ENCODE peak calls at places on chromosomes 4 and X, in seven cellular contexts. G, O, B, M, F, C and V are unnamed samples.

GRCh38 chrX:150156615-150157014 is 206.5 kb upstream of the MAMLD1 start:
- DNase-seq in G (no peak), O (no peak), B (no peak), M (no peak), F (no peak), C (no peak), V (no peak)

GRCh38 chr4:80007745-80008149 is 65.3 kb downstream of the ANTXR2 start:
- DNase-seq in G (no peak), O (peak), B (peak), M (no peak), F (no peak), C (peak), V (no peak)

GRCh38 chr4:187215438-187215837 is 491.8 kb upstream of the FAT1 start:
- DNase-seq in G (no peak), O (no peak), B (no peak), M (no peak), F (no peak), C (no peak), V (no peak)

GRCh38 chrX:64187762-64188150 is 17.8 kb downstream of the AMER1 start:
- DNase-seq in G (no peak), O (no peak), B (no peak), M (no peak), F (no peak), C (no peak), V (no peak)

GRCh38 chr4:148053298-148054003 is 321.6 kb downstream of the ARHGAP10 start:
- DNase-seq in G (no peak), O (no peak), B (no peak), M (no peak), F (no peak), C (no peak), V (no peak)

GRCh38 chr4:94419549-94419948 is 32.2 kb upstream of the PDLIM5 start:
- DNase-seq in G (no peak), O (no peak), B (no peak), M (no peak), F (no peak), C (no peak), V (no peak)

GRCh38 chrX:151997539-151997938 is 23.1 kb upstream of the GABRE start:
- DNase-seq in G (no peak), O (no peak), B (no peak), M (no peak), F (no peak), C (no peak), V (no peak)

GRCh38 chrX:2928127-2928582 is 984 bp downstream of the ARSD start:
- DNase-seq in G (peak), O (no peak), B (no peak), M (peak), F (no peak), C (peak), V (no peak)

GRCh38 chrX:101785142-101785541 is 125.5 kb upstream of the ARMCX2 start:
- DNase-seq in G (no peak), O (no peak), B (no peak), M (no peak), F (no peak), C (no peak), V (no peak)

GRCh38 chrX:24426340-24426913 is 38.7 kb upstream of the PDK3 start:
- DNase-seq in G (no peak), O (peak), B (peak), M (no peak), F (peak), C (peak), V (peak)

GRCh38 chr4:76253511-76253910 is 2.0 kb downstream of the FAM47E start:
- DNase-seq in G (no peak), O (no peak), B (no peak), M (no peak), F (no peak), C (no peak), V (no peak)

GRCh38 chr4:173212379-173212778 is 43.8 kb downstream of the GALNT7 start:
- DNase-seq in G (no peak), O (no peak), B (no peak), M (no peak), F (no peak), C (no peak), V (no peak)

GRCh38 chrX:48913605-48914366 is 2.3 kb upstream of the SLC35A2 start:
- DNase-seq in G (no peak), O (no peak), B (no peak), M (no peak), F (no peak), C (no peak), V (no peak)

GRCh38 chr4:90198086-90198847 is 71.1 kb downstream of the CCSER1 start:
- DNase-seq in G (no peak), O (no peak), B (no peak), M (no peak), F (peak), C (no peak), V (no peak)

GRCh38 chr4:88037936-88038335 is 30.5 kb downstream of the PKD2 start:
- DNase-seq in G (no peak), O (no peak), B (no peak), M (no peak), F (no peak), C (no peak), V (no peak)

GRCh38 chr4:56653461-56654237 is 27.4 kb downstream of the HOPX start:
- DNase-seq in G (no peak), O (no peak), B (no peak), M (no peak), F (no peak), C (peak), V (no peak)

GRCh38 chr4:119212964-119213606 is 572 bp downstream of the USP53 start:
- DNase-seq in G (peak), O (peak), B (peak), M (peak), F (peak), C (peak), V (peak)

GRCh38 chr4:27381806-27382205 is 521.2 kb downstream of the STIM2 start:
- DNase-seq in G (no peak), O (no peak), B (no peak), M (no peak), F (no peak), C (no peak), V (peak)

GRCh38 chrX:139203681-139204575 is 326.6 kb upstream of the F9 start:
- DNase-seq in G (peak), O (peak), B (no peak), M (peak), F (peak), C (no peak), V (peak)

GRCh38 chr4:4260185-4260751 is 12.2 kb upstream of the TMEM128 start:
- DNase-seq in G (no peak), O (peak), B (peak), M (no peak), F (peak), C (peak), V (peak)

GRCh38 chr4:140236649-140237160 is 82.7 kb upstream of the MAML3 start:
- DNase-seq in G (no peak), O (no peak), B (no peak), M (no peak), F (no peak), C (no peak), V (no peak)

GRCh38 chrX:71107762-71108360 is 1.3 kb upstream of the CXorf65 start:
- DNase-seq in G (no peak), O (no peak), B (no peak), M (no peak), F (no peak), C (no peak), V (no peak)

GRCh38 chr4:105572296-105572695 is 19.9 kb downstream of the ARHGEF38 start:
- DNase-seq in G (no peak), O (no peak), B (no peak), M (no peak), F (no peak), C (no peak), V (no peak)

GRCh38 chr4:185904381-185904780 is 92.4 kb upstream of the SORBS2 start:
- DNase-seq in G (no peak), O (no peak), B (no peak), M (no peak), F (no peak), C (no peak), V (no peak)

GRCh38 chr4:79661196-79661595 is 253.2 kb upstream of the GK2 start:
- DNase-seq in G (no peak), O (no peak), B (no peak), M (no peak), F (peak), C (no peak), V (no peak)

DNA sequence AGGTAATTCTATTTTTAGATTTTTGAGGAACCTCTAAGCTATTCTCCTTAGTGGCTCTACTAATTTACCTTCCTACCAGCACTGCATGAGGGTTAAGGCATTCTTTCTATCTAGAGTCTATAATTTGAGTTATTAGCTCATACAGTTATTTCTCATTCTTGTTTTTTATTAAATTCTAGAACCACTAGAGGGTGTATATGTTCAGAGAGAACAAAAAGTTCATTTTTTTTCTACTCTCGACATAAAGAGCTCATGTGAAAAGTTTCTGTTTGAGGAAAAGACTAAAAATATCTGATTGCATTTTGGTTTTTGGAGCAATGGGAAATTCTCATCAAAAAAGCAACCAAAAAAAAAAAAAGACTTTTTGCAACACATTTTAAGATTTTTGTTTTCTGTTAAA is 57.0 kb upstream of the LRAT start:
- DNase-seq in G (no peak), O (no peak), B (peak), M (no peak), F (peak), C (no peak), V (peak)
- TF ChIP-seq CTCF in G (no peak), O (no peak), B (no peak), M (no peak), F (peak), C (no peak), V (peak)

GRCh38 chr4:114417214-114417613 is 181.4 kb upstream of the UGT8 start:
- DNase-seq in G (no peak), O (peak), B (no peak), M (no peak), F (no peak), C (no peak), V (peak)
- TF ChIP-seq CTCF in G (no peak), O (no peak), B (no peak), M (no peak), F (no peak), C (no peak), V (no peak)

GRCh38 chr4:2266181-2266580 is 4.3 kb upstream of the MXD4 start:
- DNase-seq in G (no peak), O (no peak), B (peak), M (no peak), F (no peak), C (no peak), V (peak)

GRCh38 chr4:2263701-2264321 is 1.9 kb upstream of the MXD4 start:
- DNase-seq in G (peak), O (no peak), B (no peak), M (no peak), F (no peak), C (no peak), V (no peak)

GRCh38 chr4:2266821-2267220 is 4.9 kb upstream of the MXD4 start:
- DNase-seq in G (no peak), O (no peak), B (no peak), M (no peak), F (no peak), C (no peak), V (no peak)

GRCh38 chr4:2264481-2265041 is 2.7 kb upstream of the MXD4 start:
- DNase-seq in G (no peak), O (no peak), B (no peak), M (no peak), F (no peak), C (no peak), V (no peak)

DNA sequence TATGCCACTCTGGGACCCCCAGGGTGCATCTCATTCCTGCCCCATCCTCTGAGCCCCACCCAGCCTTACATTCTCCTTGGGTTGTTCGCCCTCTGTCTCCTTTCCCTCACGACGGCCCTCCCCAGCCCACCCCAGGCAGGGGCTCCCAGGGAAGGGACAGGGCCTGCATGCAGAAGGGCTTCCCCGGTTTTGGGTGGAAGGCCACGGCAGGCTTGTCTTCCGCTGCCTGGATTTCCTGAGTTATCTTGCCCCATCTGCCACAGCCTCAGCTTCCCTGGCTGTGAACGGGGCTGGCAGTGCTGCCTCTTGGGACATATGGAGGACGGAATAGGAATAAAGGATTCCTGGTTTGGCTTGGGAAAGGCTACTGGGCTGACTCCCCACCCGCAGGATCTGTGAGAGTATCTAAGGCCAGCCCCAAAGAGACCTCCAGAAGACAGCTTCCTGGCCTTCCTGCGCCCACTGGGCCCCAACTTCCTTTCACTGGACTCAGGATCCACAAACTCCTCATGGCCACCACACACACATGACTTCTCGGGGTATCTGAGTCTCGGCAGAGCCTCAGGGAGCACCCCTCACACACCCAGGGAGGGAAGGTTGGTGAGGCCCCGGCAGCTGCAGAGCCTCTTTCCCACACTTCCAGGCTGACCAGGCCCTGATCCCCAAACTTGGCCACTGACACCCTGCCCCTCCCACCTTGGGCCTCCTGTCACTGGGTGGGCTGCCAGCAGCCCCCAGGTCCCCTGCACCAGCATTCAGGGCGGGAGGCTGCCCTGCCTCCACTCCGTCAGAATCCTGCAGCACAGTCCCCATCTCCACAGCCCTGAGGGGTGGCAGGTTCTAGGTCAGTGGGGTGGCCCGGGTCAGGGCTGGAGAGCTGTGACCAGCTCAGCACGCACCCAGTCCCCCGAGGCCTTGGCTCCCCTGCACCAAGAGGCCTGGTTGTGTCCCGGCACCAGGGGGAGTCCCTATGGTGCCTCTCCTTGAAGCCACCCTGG is 3.5 kb upstream of the MXD4 start:
- DNase-seq in G (no peak), O (no peak), B (no peak), M (no peak), F (no peak), C (no peak), V (no peak)
- TF ChIP-seq CTCF in G (no peak), O (no peak), B (no peak), M (no peak), F (no peak), C (no peak), V (no peak)

GRCh38 chrX:95823796-95824195 is 860.8 kb upstream of the DIAPH2 start:
- DNase-seq in G (no peak), O (no peak), B (no peak), M (no peak), F (no peak), C (peak), V (no peak)
- TF ChIP-seq CTCF in G (no peak), O (no peak), B (peak), M (no peak), F (peak), C (no peak), V (no peak)

DNA sequence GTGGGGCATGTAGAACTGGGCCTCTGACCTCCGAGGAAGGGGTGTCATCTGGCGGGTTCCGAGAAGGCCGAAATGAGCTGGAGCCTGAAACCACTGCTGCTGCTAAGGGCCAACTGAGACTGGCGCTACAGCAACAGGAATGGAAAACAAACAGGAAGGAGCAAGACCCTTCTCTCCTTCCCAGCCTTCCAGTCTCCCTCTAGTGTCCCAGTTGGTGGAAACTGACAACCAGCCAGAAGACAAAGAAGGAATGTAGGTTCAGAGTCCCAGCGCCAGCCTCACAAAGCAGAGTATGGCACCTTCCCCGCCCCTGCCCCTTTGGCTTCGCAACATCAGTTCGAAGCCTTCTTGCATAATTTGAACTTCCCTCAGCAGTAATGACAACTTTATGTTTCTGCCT is 24.4 kb upstream of the PDZD4 start:
- DNase-seq in G (no peak), O (no peak), B (no peak), M (no peak), F (no peak), C (no peak), V (no peak)
- TF ChIP-seq CTCF in G (no peak), O (no peak), B (no peak), M (no peak), F (no peak), C (no peak), V (no peak)

DNA sequence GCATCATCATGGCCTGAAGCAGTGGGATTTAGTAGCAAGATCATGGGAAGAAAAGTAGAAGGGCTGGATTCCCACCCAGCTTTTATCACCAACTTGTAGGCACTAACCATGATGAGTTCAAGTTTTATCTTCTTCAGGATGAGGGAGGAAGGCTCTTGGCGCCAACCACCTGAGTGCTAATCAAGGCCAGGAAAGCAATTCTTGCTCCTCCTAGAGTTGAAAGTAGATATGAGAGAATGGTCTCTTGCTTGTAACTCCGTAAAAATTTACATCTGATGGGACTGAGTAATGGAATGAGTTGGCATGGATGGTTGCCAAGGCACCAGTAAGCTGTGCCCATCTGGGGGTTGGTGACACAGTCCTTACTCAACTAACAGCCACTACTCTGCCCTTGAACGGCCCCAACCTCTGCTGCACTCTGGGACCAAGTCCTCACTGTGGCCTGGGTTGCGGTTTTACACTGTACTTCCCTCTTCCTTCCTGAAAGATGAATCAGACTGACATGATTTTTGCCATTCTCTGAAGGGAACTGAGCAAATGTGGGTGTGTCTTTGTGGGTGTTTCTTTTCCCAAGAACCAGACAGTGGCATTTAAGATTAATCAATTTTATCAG is 39.4 kb upstream of the NDP start:
- DNase-seq in G (peak), O (no peak), B (peak), M (no peak), F (peak), C (peak), V (peak)
- TF ChIP-seq CTCF in G (no peak), O (no peak), B (no peak), M (no peak), F (peak), C (no peak), V (peak)

DNA sequence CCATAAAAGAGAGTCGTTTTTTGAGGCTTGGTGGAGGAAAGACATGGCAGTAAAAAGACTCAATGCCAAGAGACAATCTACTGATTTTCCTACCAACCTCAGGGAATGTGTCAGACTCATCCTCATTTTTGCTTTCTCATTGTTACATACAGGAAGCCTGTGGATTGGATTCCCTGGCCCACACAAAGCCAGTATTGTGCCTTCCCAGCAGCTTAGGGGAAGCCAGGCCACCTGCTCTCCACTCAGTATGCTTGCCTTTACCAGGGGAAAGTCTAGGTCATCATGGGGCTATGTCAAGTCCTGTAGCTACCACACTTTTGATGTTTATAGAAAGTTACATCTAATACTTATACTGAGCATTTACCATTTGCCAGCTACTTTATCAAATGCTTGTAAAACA is 11.0 kb downstream of the BMX start:
- DNase-seq in G (no peak), O (no peak), B (peak), M (no peak), F (peak), C (peak), V (no peak)
- TF ChIP-seq CTCF in G (no peak), O (no peak), B (no peak), M (no peak), F (no peak), C (no peak), V (no peak)

GRCh38 chr4:179626687-179627086 is 2184.4 kb upstream of the AGA start:
- DNase-seq in G (no peak), O (no peak), B (no peak), M (peak), F (no peak), C (no peak), V (no peak)
- TF ChIP-seq CTCF in G (no peak), O (no peak), B (no peak), M (peak), F (no peak), C (no peak), V (no peak)

GRCh38 chr4:184028571-184028996 is 123.5 kb downstream of the STOX2 start:
- DNase-seq in G (no peak), O (peak), B (no peak), M (no peak), F (no peak), C (no peak), V (no peak)
- TF ChIP-seq CTCF in G (no peak), O (no peak), B (no peak), M (no peak), F (no peak), C (no peak), V (no peak)